ENCODE peak calls at places on chromosomes 16 and 17, in six cellular contexts. P is upper lobe of left lung, X is HepG2, B is HCT116, R is GM12878, S is K562. F is an unnamed sample.

GRCh38 chr16:67718668-67719047 is 458 bp downstream of the GFOD2 start:
- ATAC-seq in X (peak; percentile 41), P (peak; percentile 5), S (peak; percentile 53), R (peak; percentile 52), B (peak; percentile 13), F (no peak)

GRCh38 chr16:2770057-2770780 is 6.9 kb downstream of the ELOB start:
- ATAC-seq in S (peak; percentile 55), P (peak; percentile 1), B (peak; percentile 43), X (peak; percentile 21), R (peak; percentile 24), F (peak; percentile 5)

GRCh38 chr17:31724026-31724425 is 135.0 kb downstream of the COPRS start:
- ATAC-seq in R (no peak), S (no peak), X (no peak), B (no peak), P (no peak), F (no peak)

GRCh38 chr17:39777534-39778365 is 40.0 kb downstream of the GRB7 start:
- ATAC-seq in R (peak; percentile 68), S (no peak), P (no peak), B (no peak), X (no peak), F (no peak)

GRCh38 chr17:76432004-76432403 is 20.9 kb downstream of the UBE2O start:
- ATAC-seq in B (no peak), S (no peak), P (no peak), X (no peak), R (no peak), F (no peak)

GRCh38 chr16:24731722-24732419 is 2.4 kb downstream of the TNRC6A start:
- ATAC-seq in B (no peak), R (no peak), X (peak; percentile 81), S (no peak), P (no peak), F (no peak)

GRCh38 chr17:80382956-80383355 is 32.0 kb upstream of the ENDOV start:
- ATAC-seq in P (no peak), B (no peak), R (no peak), X (no peak), S (no peak), F (no peak)

GRCh38 chr16:57700801-57701551 is 6.4 kb downstream of the DRC7 start:
- ATAC-seq in R (no peak), S (peak; percentile 68), X (peak; percentile 58), P (no peak), B (no peak), F (no peak)

GRCh38 chr16:52573365-52574104 is 26.6 kb upstream of the TOX3 start:
- ATAC-seq in B (no peak), S (no peak), R (peak; percentile 96), P (peak; percentile 52), X (peak; percentile 95), F (no peak)

GRCh38 chr17:39165178-39165843 is 650 bp downstream of the ARL5C start:
- ATAC-seq in X (no peak), B (peak; percentile 4), P (peak; percentile 17), S (no peak), R (peak; percentile 16), F (peak; percentile 17)

GRCh38 chr17:37743875-37744632 is 805 bp downstream of the HNF1B start:
- ATAC-seq in B (peak; percentile 49), X (peak; percentile 50), R (peak; percentile 39), S (no peak), P (peak; percentile 55), F (no peak)

GRCh38 chr17:81097943-81098308 is 63.0 kb downstream of the BAIAP2 start:
- ATAC-seq in S (peak; percentile 4), P (peak; percentile 23), X (no peak), R (no peak), B (peak; percentile 66), F (no peak)

GRCh38 chr17:39166437-39167335 is 725 bp upstream of the ARL5C start:
- ATAC-seq in B (no peak), S (no peak), R (no peak), X (no peak), P (no peak), F (no peak)

GRCh38 chr17:30790279-30790678 is 34.2 kb downstream of the CRLF3 start:
- ATAC-seq in P (no peak), S (no peak), R (peak; percentile 81), B (no peak), X (peak; percentile 19), F (no peak)

GRCh38 chr16:81873221-81873620 is 94.1 kb downstream of the PLCG2 start:
- ATAC-seq in B (no peak), R (no peak), P (no peak), S (no peak), X (no peak), F (no peak)

GRCh38 chr16:57373117-57373947 is 1.0 kb downstream of the CX3CL1 start:
- ATAC-seq in S (no peak), P (no peak), B (no peak), R (peak; percentile 27), X (peak; percentile 69), F (no peak)

GRCh38 chr16:48318630-48319029 is 66.6 kb downstream of the SIAH1 start:
- ATAC-seq in P (peak; percentile 70), B (no peak), S (no peak), X (no peak), R (peak; percentile 50), F (no peak)

GRCh38 chr17:82439194-82439828 is 11.2 kb downstream of the CYBC1 start:
- ATAC-seq in R (no peak), P (no peak), B (no peak), S (no peak), X (no peak), F (no peak)

DNA sequence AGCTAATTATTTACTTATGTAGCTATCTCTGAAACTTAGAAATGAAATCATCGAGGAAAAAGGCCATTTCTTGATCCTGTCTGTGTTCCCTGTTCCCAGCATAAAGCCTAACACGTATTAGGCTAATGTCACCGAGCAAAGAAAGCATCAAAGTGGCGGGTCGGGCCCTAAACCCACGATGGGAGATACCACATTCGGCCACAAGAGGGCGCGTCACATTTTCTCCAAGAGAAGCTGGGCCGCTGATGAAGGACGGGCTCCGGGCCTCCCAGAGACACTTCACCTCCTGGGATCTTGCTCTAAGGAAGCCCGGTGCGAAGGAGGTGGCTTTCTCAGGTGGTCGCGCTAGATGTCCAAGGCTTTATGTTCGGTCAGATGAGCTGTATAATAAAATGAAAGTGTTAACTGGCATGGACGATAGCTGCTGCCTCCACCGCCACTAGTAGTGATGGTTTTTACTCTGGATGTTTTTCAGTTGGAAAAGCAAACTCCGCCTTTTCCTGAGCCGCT is 853 bp upstream of the PDK2 start:
- ATAC-seq in S (peak; percentile 90), B (peak; percentile 65), X (peak; percentile 70), R (peak; percentile 78), P (peak; percentile 91), F (peak; percentile 64)
- TF ChIP-seq POLR2AphosphoS5 in S (no peak), B (no peak), X (no peak), R (no peak), P (no peak), F (peak; percentile 38)

GRCh38 chr17:73652886-73653480 is 8.7 kb upstream of the SDK2 start:
- ATAC-seq in X (no peak), R (no peak), P (no peak), S (no peak), B (no peak), F (no peak)
- H3K4me3 ChIP-seq in X (no peak overlapping the region), R (no peak overlapping the region), P (no peak overlapping the region), S (no peak overlapping the region), B (no peak overlapping the region), F (no peak overlapping the region)

GRCh38 chr17:50149099-50149424 is 1.4 kb downstream of the PPP1R9B start:
- ATAC-seq in R (no peak), X (no peak), B (no peak), S (no peak), P (no peak), F (no peak)

GRCh38 chr17:50151041-50151936 is 812 bp upstream of the PPP1R9B start:
- ATAC-seq in P (peak; percentile 89), S (peak; percentile 78), B (peak; percentile 67), X (peak; percentile 54), R (peak; percentile 67), F (peak; percentile 80)

GRCh38 chr17:50149425-50150353 is 788 bp downstream of the PPP1R9B start:
- ATAC-seq in B (no peak), P (peak; percentile 13), S (peak; percentile 42), X (peak; percentile 6), R (peak; percentile 1), F (peak; percentile 7)

GRCh38 chr17:50151937-50152547 is 1.6 kb upstream of the PPP1R9B start:
- ATAC-seq in S (peak; percentile 76), P (peak; percentile 79), B (peak; percentile 77), X (peak; percentile 72), R (peak; percentile 55), F (peak; percentile 70)

DNA sequence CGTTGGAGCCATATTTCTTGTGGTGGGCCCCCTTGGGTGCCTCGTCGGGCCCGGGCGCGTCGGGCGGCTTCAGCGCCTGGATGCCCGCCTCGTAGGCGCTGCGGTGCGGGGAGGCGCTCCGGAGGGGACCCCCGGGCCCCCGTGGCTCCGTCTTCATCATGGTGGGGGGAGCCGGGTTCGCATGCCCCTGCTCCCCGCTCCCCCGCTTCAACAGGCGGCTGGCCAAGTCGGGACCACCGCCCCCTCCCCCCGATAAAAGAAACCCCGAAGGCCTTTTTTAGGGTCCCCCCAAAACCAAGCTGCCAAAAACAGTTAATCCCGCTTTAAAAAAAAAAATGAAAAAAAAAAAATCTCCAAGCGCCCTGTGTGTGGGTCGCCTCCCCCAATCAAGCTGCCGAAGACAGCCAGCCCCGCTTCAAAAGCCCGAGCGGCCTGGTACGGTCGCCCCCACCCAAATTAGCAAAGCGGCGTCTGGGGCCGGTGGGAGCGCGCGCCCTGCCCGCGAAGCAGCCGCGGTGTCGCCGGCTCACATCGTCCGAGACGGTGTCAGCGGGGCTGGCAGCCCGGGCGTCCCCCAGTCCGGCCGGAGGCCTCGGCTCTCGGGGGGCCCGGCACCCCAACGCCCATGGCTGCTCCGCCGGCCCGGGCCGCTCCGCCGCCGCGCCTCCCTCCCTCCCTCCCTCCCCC is at the start of gene PPP1R9B:
- ATAC-seq in X (no peak), B (peak; percentile 1), P (no peak), S (peak; percentile 6), R (no peak), F (no peak)
- TF ChIP-seq POLR2A in X (no peak), B (no peak), P (no peak), S (no peak), R (no peak), F (peak; percentile 18)

GRCh38 chr16:69240336-69240735 is 53.4 kb downstream of the SNTB2 start:
- ATAC-seq in B (no peak), S (no peak), X (no peak), R (no peak), P (no peak), F (no peak)
- TF ChIP-seq POLR2AphosphoS5 in B (no peak), S (no peak), X (no peak), R (no peak), P (no peak), F (no peak)

F was measured in gastroesophageal sphincter.